ENCODE peak calls at places on chromosomes 1 and 21, in seven cellular contexts. S is body of pancreas, W is HTR-8/SVneo, B is fibroblast of lung, Q is pulmonary artery endothelial cell, N is esophagus muscularis mucosa, G is mesenteric fat pad. J is an unnamed sample.
A peak's percentile ranks its signal among the peaks of the same experiment; 100 is the strongest.

GRCh38 chr21:44958471-44959191 is 18.8 kb downstream of the SLX9 start:
- DNase-seq in S (peak; percentile 69), N (no peak), B (peak; percentile 90), W (no peak), G (no peak), Q (peak; percentile 75), J (no peak)

GRCh38 chr1:234607091-234608025 is 2.6 kb downstream of the IRF2BP2 start:
- DNase-seq in B (no peak), G (no peak), S (peak; percentile 58), Q (no peak), W (no peak), N (no peak), J (peak; percentile 91)

GRCh38 chr1:159921251-159921650 is 4.1 kb downstream of the TAGLN2 start:
- DNase-seq in B (no peak), Q (no peak), N (no peak), G (no peak), S (no peak), W (no peak), J (no peak)

GRCh38 chr1:4033129-4033676 is 133.1 kb upstream of the C1orf174 start:
- DNase-seq in S (no peak), N (peak; percentile 62), W (no peak), B (no peak), Q (no peak), G (no peak), J (no peak)

GRCh38 chr21:39788383-39788782 is 43.4 kb downstream of the IGSF5 start:
- DNase-seq in N (peak; percentile 94), G (no peak), W (peak; percentile 56), S (peak; percentile 87), B (peak; percentile 26), Q (no peak), J (no peak)

GRCh38 chr1:89754518-89754917 is 66.3 kb upstream of the LRRC8D start:
- DNase-seq in W (no peak), Q (no peak), B (peak; percentile 85), S (peak; percentile 26), N (no peak), G (no peak), J (no peak)

GRCh38 chr1:227785094-227785811 is 30.2 kb upstream of the PRSS38 start:
- DNase-seq in Q (no peak), G (no peak), N (no peak), S (no peak), W (no peak), B (no peak), J (no peak)

GRCh38 chr1:38018864-38019343 is 6.4 kb downstream of the UTP11 start:
- DNase-seq in G (no peak), W (no peak), S (no peak), Q (no peak), N (no peak), B (peak; percentile 75), J (no peak)

GRCh38 chr1:77146270-77146669 is 73.0 kb downstream of the PIGK start:
- DNase-seq in S (no peak), B (no peak), G (no peak), Q (no peak), N (no peak), W (no peak), J (no peak)

GRCh38 chr1:35845766-35846165 is 37.2 kb upstream of the AGO1 start:
- DNase-seq in N (no peak), W (no peak), S (no peak), B (no peak), G (no peak), Q (no peak), J (no peak)

GRCh38 chr1:107858323-107858722 is 106.7 kb downstream of the VAV3 start:
- DNase-seq in Q (no peak), W (no peak), N (no peak), G (no peak), S (no peak), B (no peak), J (no peak)

GRCh38 chr1:15994590-15995351 is 9.3 kb upstream of the SRARP start:
- DNase-seq in G (no peak), Q (peak; percentile 40), B (peak; percentile 68), N (no peak), S (peak; percentile 65), W (no peak), J (no peak)

GRCh38 chr1:181992072-181992471 is 69.4 kb downstream of the ZNF648 start:
- DNase-seq in Q (no peak), B (no peak), W (no peak), G (no peak), S (no peak), N (no peak), J (no peak)

GRCh38 chr1:230120289-230120948 is 53.4 kb downstream of the GALNT2 start:
- DNase-seq in S (no peak), Q (no peak), N (no peak), B (no peak), W (no peak), G (no peak), J (no peak)

GRCh38 chr1:115114308-115114707 is 25.0 kb upstream of the TSPAN2 start:
- DNase-seq in W (no peak), N (no peak), B (no peak), Q (no peak), G (no peak), S (peak; percentile 10), J (no peak)

GRCh38 chr1:160519542-160520435 is 3.3 kb downstream of the SLAMF6 start:
- DNase-seq in W (no peak), Q (no peak), B (no peak), N (no peak), G (no peak), S (no peak), J (no peak)

GRCh38 chr1:162168261-162168660 is 98.8 kb downstream of the NOS1AP start:
- DNase-seq in S (peak; percentile 89), W (no peak), Q (no peak), G (no peak), N (no peak), B (peak; percentile 15), J (no peak)

GRCh38 chr21:25857308-25858099 is 122.7 kb downstream of the GABPA start:
- DNase-seq in N (no peak), W (no peak), Q (no peak), B (peak; percentile 34), G (no peak), S (no peak), J (no peak)

GRCh38 chr1:169250022-169250421 is 117.6 kb downstream of the NME7 start:
- DNase-seq in W (no peak), B (peak; percentile 10), N (no peak), G (no peak), S (no peak), Q (peak; percentile 19), J (no peak)

GRCh38 chr1:66210653-66211052 is 323.3 kb upstream of the SGIP1 start:
- DNase-seq in S (no peak), N (no peak), W (no peak), Q (no peak), B (no peak), G (no peak), J (no peak)

GRCh38 chr1:227429447-227430359 is 111.4 kb upstream of the CDC42BPA start:
- DNase-seq in N (no peak), B (peak; percentile 22), S (peak; percentile 13), G (no peak), Q (peak; percentile 52), W (peak; percentile 56), J (no peak)

GRCh38 chr1:63713627-63714481 is 60.0 kb upstream of the ROR1 start:
- DNase-seq in N (no peak), B (peak; percentile 94), G (no peak), Q (no peak), S (peak; percentile 20), W (no peak), J (no peak)

GRCh38 chr1:205456383-205456867 is 580 bp upstream of the BLACAT1 start:
- DNase-seq in Q (no peak), B (no peak), W (no peak), S (no peak), G (no peak), N (no peak), J (no peak)

GRCh38 chr1:65119951-65120350 is 28.1 kb upstream of the AK4 start:
- DNase-seq in S (no peak), G (no peak), N (no peak), Q (no peak), W (no peak), B (no peak), J (no peak)

GRCh38 chr1:230898144-230898543 is 29.8 kb upstream of the C1orf198 start:
- DNase-seq in W (no peak), B (no peak), G (no peak), Q (no peak), N (no peak), S (no peak), J (no peak)

GRCh38 chr1:198639581-198640235 is 868 bp downstream of the PTPRC start:
- DNase-seq in S (no peak), N (no peak), B (no peak), Q (no peak), G (no peak), W (no peak), J (no peak)

GRCh38 chr1:60612790-60613189 is 469.6 kb upstream of the NFIA start:
- DNase-seq in B (no peak), S (no peak), G (no peak), N (no peak), Q (no peak), W (no peak), J (no peak)